ENCODE peak calls at places on chromosome 16, in ten cellular contexts. V is HCT116, A is tibial artery, J is upper lobe of right lung, Y is PC-3, M is thyroid gland, R is hepatocyte, S is PC-9, T is lung, L is uterus. B is an unnamed sample. For H3K4me1, the result is how much of the 10 kb centered on the place peaks cover.

GRCh38 chr16:57600048-57600835 is 28.2 kb upstream of the ADGRG1 start:
- DNase-seq in V (peak), A (peak), J (peak), Y (peak), M (peak), R (peak), S (no peak), T (peak), L (no peak), B (peak)

GRCh38 chr16:81485824-81486554 is 41.4 kb downstream of the CMIP start:
- DNase-seq in V (peak), A (no peak), J (no peak), Y (no peak), M (no peak), R (no peak), S (no peak), T (no peak), L (no peak), B (peak)

GRCh38 chr16:57163842-57164241 is 22.0 kb downstream of the PSME3IP1 start:
- DNase-seq in V (no peak), A (no peak), J (no peak), Y (no peak), M (no peak), R (no peak), S (no peak), T (no peak), L (no peak), B (no peak)

GRCh38 chr16:1533443-1533951 is at the start of gene TMEM204:
- DNase-seq in V (no peak), A (peak), J (peak), Y (no peak), M (peak), R (no peak), S (no peak), T (peak), L (peak), B (peak)

GRCh38 chr16:88424536-88425230 is 28.4 kb upstream of the ZFPM1 start:
- DNase-seq in V (no peak), A (no peak), J (no peak), Y (no peak), M (no peak), R (no peak), S (no peak), T (no peak), L (no peak), B (no peak)

GRCh38 chr16:1022466-1022865 is 40.9 kb downstream of the SOX8 start:
- DNase-seq in V (no peak), A (no peak), J (no peak), Y (no peak), M (no peak), R (no peak), S (no peak), T (no peak), L (no peak), B (no peak)

GRCh38 chr16:81995651-81996050 is 15.6 kb downstream of the SDR42E1 start:
- DNase-seq in V (no peak), A (no peak), J (no peak), Y (peak), M (no peak), R (no peak), S (no peak), T (no peak), L (no peak), B (no peak)

GRCh38 chr16:51151435-51151950 is 423 bp upstream of the SALL1 start:
- DNase-seq in V (no peak), A (no peak), J (no peak), Y (no peak), M (peak), R (peak), S (no peak), T (no peak), L (peak), B (peak)

GRCh38 chr16:29310852-29311314 is 95.6 kb downstream of the NPIPB11 start:
- DNase-seq in V (no peak), A (peak), J (no peak), Y (peak), M (no peak), R (no peak), S (no peak), T (no peak), L (peak), B (peak)

GRCh38 chr16:80804451-80805383 is at the start of gene CDYL2:
- DNase-seq in V (no peak), A (no peak), J (peak), Y (peak), M (peak), R (peak), S (no peak), T (peak), L (no peak), B (peak)

GRCh38 chr16:49491111-49491670 is 117.6 kb downstream of the C16orf78 start:
- DNase-seq in V (no peak), A (peak), J (peak), Y (no peak), M (no peak), R (no peak), S (no peak), T (no peak), L (no peak), B (peak)

GRCh38 chr16:85055503-85056210 is 28.1 kb downstream of the KIAA0513 start:
- DNase-seq in V (no peak), A (no peak), J (peak), Y (peak), M (peak), R (peak), S (peak), T (peak), L (peak), B (no peak)

GRCh38 chr16:84236671-84237070 is 3.1 kb downstream of the KCNG4 start:
- DNase-seq in V (no peak), A (no peak), J (no peak), Y (no peak), M (no peak), R (no peak), S (no peak), T (no peak), L (no peak), B (peak)

GRCh38 chr16:17246577-17246885 is 224.2 kb downstream of the XYLT1 start:
- DNase-seq in V (no peak), A (no peak), J (no peak), Y (no peak), M (no peak), R (no peak), S (no peak), T (no peak), L (no peak), B (no peak)

GRCh38 chr16:63998-64913 is 8.2 kb downstream of the RHBDF1 start:
- DNase-seq in V (no peak), A (no peak), J (no peak), Y (no peak), M (peak), R (no peak), S (no peak), T (no peak), L (no peak), B (peak)

GRCh38 chr16:27321013-27321960 is 7.5 kb downstream of the IL4R start:
- DNase-seq in V (no peak), A (no peak), J (no peak), Y (peak), M (no peak), R (no peak), S (peak), T (no peak), L (peak), B (peak)

GRCh38 chr16:76193851-76194620 is 83.2 kb upstream of the CNTNAP4 start:
- DNase-seq in V (no peak), A (no peak), J (no peak), Y (no peak), M (no peak), R (peak), S (no peak), T (no peak), L (no peak), B (no peak)

GRCh38 chr16:30760160-30760559 is 1.7 kb downstream of the CFAP119 start:
- DNase-seq in V (no peak), A (no peak), J (peak), Y (no peak), M (no peak), R (no peak), S (no peak), T (no peak), L (no peak), B (peak)

GRCh38 chr16:81526199-81526598 is 81.6 kb downstream of the CMIP start:
- DNase-seq in V (no peak), A (no peak), J (no peak), Y (no peak), M (no peak), R (no peak), S (no peak), T (no peak), L (no peak), B (no peak)

GRCh38 chr16:51391798-51392511 is 240.9 kb upstream of the SALL1 start:
- DNase-seq in V (no peak), A (no peak), J (no peak), Y (no peak), M (peak), R (no peak), S (no peak), T (no peak), L (no peak), B (peak)

GRCh38 chr16:54407596-54407995 is 121.0 kb upstream of the IRX3 start:
- DNase-seq in V (no peak), A (no peak), J (no peak), Y (no peak), M (no peak), R (no peak), S (no peak), T (no peak), L (no peak), B (peak)

GRCh38 chr16:71919033-71919432 is 23.7 kb downstream of the IST1 start:
- DNase-seq in V (no peak), A (no peak), J (no peak), Y (no peak), M (no peak), R (no peak), S (no peak), T (no peak), L (no peak), B (no peak)

GRCh38 chr16:30997887-30998711 is 12.3 kb downstream of the STX1B start:
- DNase-seq in V (peak), A (no peak), J (no peak), Y (peak), M (no peak), R (peak), S (peak), T (no peak), L (peak), B (peak)

GRCh38 chr16:69019811-69020210 is 85.6 kb upstream of the HAS3 start:
- DNase-seq in V (no peak), A (no peak), J (no peak), Y (peak), M (no peak), R (no peak), S (no peak), T (no peak), L (no peak), B (no peak)

GRCh38 chr16:84773312-84773711 is 46.5 kb upstream of the CRISPLD2 start:
- DNase-seq in V (no peak), A (no peak), J (no peak), Y (no peak), M (no peak), R (no peak), S (no peak), T (no peak), L (no peak), B (no peak)

GRCh38 chr16:86966781-86967180 is 350.4 kb downstream of the C16orf95 start:
- DNase-seq in V (no peak), A (no peak), J (no peak), Y (no peak), M (no peak), R (no peak), S (no peak), T (no peak), L (no peak), B (peak)

GRCh38 chr16:86634290-86634689 is 55.9 kb downstream of the FOXL1 start:
- DNase-seq in V (peak), A (no peak), J (no peak), Y (peak), M (no peak), R (no peak), S (no peak), T (no peak), L (no peak), B (peak)

GRCh38 chr16:8848939-8849391 is 19.8 kb downstream of the CARHSP1 start:
- DNase-seq in V (no peak), A (peak), J (no peak), Y (peak), M (no peak), R (no peak), S (no peak), T (no peak), L (no peak), B (peak)

GRCh38 chr16:52912565-52913173 is 140.0 kb downstream of the CHD9NB start:
- DNase-seq in V (peak), A (no peak), J (peak), Y (peak), M (peak), R (peak), S (no peak), T (peak), L (no peak), B (no peak)

GRCh38 chr16:11005611-11005975 is 61.2 kb downstream of the CLEC16A start:
- DNase-seq in V (no peak), A (no peak), J (no peak), Y (peak), M (no peak), R (no peak), S (no peak), T (no peak), L (no peak), B (no peak)

GRCh38 chr16:27218756-27219155 is 15.4 kb downstream of the KDM8 start:
- DNase-seq in V (no peak), A (no peak), J (no peak), Y (no peak), M (no peak), R (no peak), S (no peak), T (no peak), L (no peak), B (no peak)

GRCh38 chr16:19281246-19281645 is 4.3 kb upstream of the CLEC19A start:
- DNase-seq in V (no peak), A (no peak), J (no peak), Y (no peak), M (no peak), R (peak), S (no peak), T (no peak), L (no peak), B (no peak)

GRCh38 chr16:17379121-17379571 is 91.6 kb downstream of the XYLT1 start:
- DNase-seq in V (no peak), A (peak), J (no peak), Y (no peak), M (no peak), R (peak), S (no peak), T (no peak), L (peak), B (no peak)

GRCh38 chr16:56625140-56625942 is at the start of gene MT1E:
- DNase-seq in V (peak), A (peak), J (peak), Y (no peak), M (peak), R (peak), S (no peak), T (peak), L (peak), B (peak)

GRCh38 chr16:6009151-6009550 is 911.6 kb upstream of the EEF2KMT start:
- DNase-seq in V (no peak), A (no peak), J (no peak), Y (no peak), M (no peak), R (no peak), S (no peak), T (no peak), L (no peak), B (no peak)

GRCh38 chr16:17433577-17433960 is 37.2 kb downstream of the XYLT1 start:
- DNase-seq in V (no peak), A (no peak), J (no peak), Y (no peak), M (no peak), R (no peak), S (no peak), T (no peak), L (no peak), B (no peak)

GRCh38 chr16:54462151-54462651 is 175.6 kb upstream of the IRX3 start:
- DNase-seq in V (no peak), A (no peak), J (no peak), Y (no peak), M (no peak), R (no peak), S (no peak), T (no peak), L (no peak), B (peak)

GRCh38 chr16:85347213-85347591 is 234.9 kb upstream of the CIBAR2 start:
- DNase-seq in V (no peak), A (no peak), J (no peak), Y (no peak), M (no peak), R (peak), S (no peak), T (no peak), L (no peak), B (no peak)

GRCh38 chr16:62038646-62039045 is 2.4 kb upstream of the CDH8 start:
- DNase-seq in V (no peak), A (no peak), J (no peak), Y (no peak), M (no peak), R (no peak), S (no peak), T (no peak), L (no peak), B (no peak)

GRCh38 chr16:62038225-62038624 is 2.0 kb upstream of the CDH8 start:
- DNase-seq in V (no peak), A (no peak), J (no peak), Y (peak), M (no peak), R (no peak), S (no peak), T (no peak), L (no peak), B (no peak)

GRCh38 chr16:62036807-62037135 is 533 bp upstream of the CDH8 start:
- DNase-seq in V (no peak), A (no peak), J (no peak), Y (no peak), M (no peak), R (no peak), S (no peak), T (no peak), L (no peak), B (peak)

GRCh38 chr16:62036101-62036806 is at the start of gene CDH8:
- DNase-seq in V (no peak), A (no peak), J (peak), Y (no peak), M (no peak), R (peak), S (no peak), T (no peak), L (no peak), B (no peak)

GRCh38 chr16:62041401-62041800 is 5.2 kb upstream of the CDH8 start:
- DNase-seq in V (no peak), A (no peak), J (no peak), Y (peak), M (no peak), R (peak), S (no peak), T (no peak), L (no peak), B (no peak)
- TF ChIP-seq CTCF in V (no peak), A (peak), J (peak), Y (peak), M (no peak), R (peak), S (peak), T (no peak), L (no peak), B (peak)

GRCh38 chr16:3793161-3793576 is 75.8 kb upstream of the TRAP1 start:
- DNase-seq in V (no peak), A (peak), J (no peak), Y (no peak), M (peak), R (no peak), S (no peak), T (peak), L (no peak), B (no peak)
- H3K4me1 ChIP-seq in V (under half), A (under half), J (under half), Y (under half), M (under half), R (under half), S (under half), T (under half), L (under half), B (under half)

DNA sequence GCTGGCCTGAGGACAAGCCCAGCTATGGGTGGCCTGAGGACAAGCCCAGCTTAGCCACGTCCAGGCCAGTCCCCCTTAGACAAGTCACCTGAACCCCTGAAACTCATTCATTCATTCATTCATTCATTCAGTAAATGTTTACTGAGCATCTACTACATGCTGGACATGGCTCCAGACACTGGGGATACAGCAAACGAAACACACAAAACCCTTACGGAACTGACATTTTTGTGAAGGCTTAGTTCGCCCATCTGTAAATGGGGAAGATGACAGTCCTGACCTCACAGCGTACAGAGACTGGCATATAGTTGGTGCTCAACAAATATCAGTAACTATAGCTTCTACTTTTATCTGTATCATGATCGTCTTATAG is 37.5 kb downstream of the PPL start:
- DNase-seq in V (no peak), A (no peak), J (no peak), Y (no peak), M (no peak), R (no peak), S (no peak), T (no peak), L (no peak), B (peak)
- H3K27ac ChIP-seq in V (no peak), A (no peak), J (no peak), Y (no peak), M (no peak), R (no peak), S (no peak), T (no peak), L (no peak), B (no peak)

DNA sequence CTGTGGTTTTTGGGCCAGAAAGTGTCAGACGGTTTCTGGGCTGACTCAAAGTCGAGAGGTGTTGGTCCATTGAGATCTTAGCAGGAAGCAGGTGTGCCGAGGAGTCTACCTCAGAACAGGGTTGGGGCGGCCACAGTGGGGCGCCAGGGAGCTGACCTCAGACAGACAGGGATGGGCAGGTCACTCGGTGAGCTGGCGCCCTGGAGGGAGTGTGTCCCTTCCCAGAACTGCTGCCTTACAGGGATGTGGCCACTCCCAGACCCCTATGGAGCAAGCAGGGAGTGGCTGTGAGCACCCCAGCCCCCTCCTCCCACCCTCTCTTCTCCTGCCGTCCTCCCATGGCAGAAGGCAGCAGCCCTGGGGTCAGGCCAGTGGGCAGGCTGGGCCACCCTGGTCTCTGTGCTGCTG is 14.0 kb upstream of the DPEP1 start:
- DNase-seq in V (peak), A (no peak), J (no peak), Y (peak), M (no peak), R (peak), S (peak), T (no peak), L (no peak), B (no peak)
- TF ChIP-seq CTCF in V (peak), A (no peak), J (peak), Y (peak), M (no peak), R (peak), S (peak), T (no peak), L (no peak), B (peak)

DNA sequence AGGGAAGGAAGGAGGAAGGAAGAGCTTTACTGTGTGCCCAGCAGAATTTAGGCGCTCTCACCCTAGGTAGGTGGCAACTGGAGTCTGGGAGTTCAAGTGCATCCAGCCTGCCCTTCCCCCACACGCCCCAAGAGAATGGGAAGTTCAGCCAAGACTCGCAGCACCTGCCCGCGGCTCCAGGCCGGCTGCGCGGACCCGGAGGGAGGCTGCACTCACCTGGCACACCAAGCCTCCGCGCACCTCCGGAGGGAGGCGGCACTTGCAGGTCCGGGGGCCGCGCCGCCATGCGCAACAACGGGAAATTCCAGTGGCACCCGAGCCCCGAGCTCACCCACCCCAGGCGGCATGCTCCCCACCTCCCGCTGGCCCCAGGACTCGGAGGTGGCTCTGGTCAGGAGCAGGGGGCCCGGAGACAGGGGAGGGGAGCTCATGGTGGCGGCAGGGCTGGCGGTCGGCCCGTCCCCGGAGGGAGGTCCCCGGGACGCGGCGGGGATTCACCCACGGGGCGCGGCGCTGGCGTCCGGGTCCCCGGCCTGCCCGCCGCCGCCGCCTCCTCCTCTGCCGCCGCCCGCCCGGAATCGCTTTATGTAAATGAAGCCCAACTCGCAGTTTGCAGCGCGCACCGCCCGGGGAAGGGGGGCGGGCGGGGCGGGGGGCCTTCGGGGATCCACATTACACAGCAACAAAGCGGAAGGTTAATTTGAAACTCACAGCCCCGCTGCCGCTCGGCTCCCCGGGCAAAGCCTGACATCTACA is at the start of gene ZFHX3:
- DNase-seq in V (no peak), A (peak), J (peak), Y (peak), M (peak), R (peak), S (peak), T (peak), L (peak), B (peak)
- H3K4me1 ChIP-seq in V (under half), A (under half), J (under half), Y (half or more), M (half or more), R (half or more), S (half or more), T (under half), L (under half), B (half or more)

GRCh38 chr16:3276679-3277078 is 6.6 kb upstream of the ZNF263 start:
- DNase-seq in V (no peak), A (peak), J (no peak), Y (no peak), M (no peak), R (no peak), S (no peak), T (no peak), L (no peak), B (peak)
- H3K27ac ChIP-seq in V (no peak), A (no peak), J (no peak), Y (no peak), M (no peak), R (no peak), S (no peak), T (no peak), L (no peak), B (no peak)

B was measured in osteoblast.